ENCODE peak calls at places on chromosome 22, in eight cellular contexts. M is central memory CD8-positive, alpha-beta T cell; S is lower leg skin; F is epithelial cell of prostate; E is endothelial cell; L is HEK293T; Q is M059J; A is hippocampal formation. K is an unnamed sample.
A peak's percentile ranks its signal among the peaks of the same experiment; 100 is the strongest.

GRCh38 chr22:40024201-40025061 is 29.7 kb downstream of the FAM83F start:
- DNase-seq in L (peak; percentile 91), A (peak; percentile 40), E (peak; percentile 73), M (peak; percentile 19), S (no peak), F (no peak), Q (peak; percentile 54), K (peak; percentile 50)

GRCh38 chr22:47354668-47355387 is 592.4 kb downstream of the TBC1D22A start:
- DNase-seq in M (no peak), F (no peak), E (no peak), Q (no peak), L (no peak), S (peak; percentile 71), A (no peak), K (no peak)

GRCh38 chr22:29345932-29346331 is 30.4 kb upstream of the RASL10A start:
- DNase-seq in Q (no peak), F (no peak), M (no peak), E (no peak), A (no peak), S (no peak), L (no peak), K (no peak)

GRCh38 chr22:24503137-24503850 is 8.2 kb downstream of the UPB1 start:
- DNase-seq in Q (peak; percentile 74), S (no peak), M (peak; percentile 41), E (peak; percentile 72), F (no peak), A (peak; percentile 26), L (peak; percentile 84), K (no peak)

GRCh38 chr22:30733081-30733680 is 38.5 kb downstream of the OSBP2 start:
- DNase-seq in Q (peak; percentile 61), E (no peak), M (no peak), A (no peak), L (no peak), F (no peak), S (no peak), K (no peak)

GRCh38 chr22:24975813-24976341 is 23.4 kb downstream of the KIAA1671 start:
- DNase-seq in F (no peak), A (no peak), Q (no peak), S (no peak), L (no peak), M (no peak), E (no peak), K (no peak)

GRCh38 chr22:30313527-30314385 is 13.0 kb downstream of the TBC1D10A start:
- DNase-seq in F (no peak), A (no peak), M (no peak), S (no peak), Q (peak; percentile 50), E (no peak), L (no peak), K (no peak)

GRCh38 chr22:40345271-40345670 is 1.0 kb upstream of the ADSL start:
- DNase-seq in E (no peak), L (no peak), M (no peak), S (no peak), A (no peak), F (no peak), Q (peak; percentile 54), K (no peak)

GRCh38 chr22:43467171-43467570 is 55.4 kb downstream of the MPPED1 start:
- DNase-seq in F (no peak), S (no peak), Q (peak; percentile 8), A (no peak), L (no peak), E (no peak), M (no peak), K (no peak)

GRCh38 chr22:38017272-38017920 is 33.0 kb upstream of the SOX10 start:
- DNase-seq in F (no peak), A (peak; percentile 80), L (no peak), M (no peak), S (peak; percentile 97), E (no peak), Q (no peak), K (peak; percentile 61)

GRCh38 chr22:19917389-19918138 is 24.0 kb upstream of the COMT start:
- DNase-seq in F (no peak), S (no peak), M (no peak), Q (no peak), E (no peak), A (no peak), L (no peak), K (no peak)

GRCh38 chr22:41782316-41782715 is 18.2 kb upstream of the CCDC134 start:
- DNase-seq in A (no peak), Q (no peak), E (no peak), S (no peak), L (no peak), M (no peak), F (no peak), K (no peak)

GRCh38 chr22:36398602-36399472 is 11.1 kb upstream of the MYH9 start:
- DNase-seq in Q (peak; percentile 81), M (no peak), S (no peak), L (no peak), E (no peak), F (no peak), A (no peak), K (no peak)

GRCh38 chr22:19045094-19045493 is 77.1 kb downstream of the DGCR2 start:
- DNase-seq in F (no peak), A (no peak), S (no peak), Q (no peak), M (no peak), L (no peak), E (no peak), K (no peak)

GRCh38 chr22:24367841-24368240 is 59.6 kb upstream of the ADORA2A start:
- DNase-seq in F (no peak), A (no peak), Q (peak; percentile 50), E (no peak), S (no peak), L (no peak), M (no peak), K (no peak)

GRCh38 chr22:40332319-40332781 is 13.9 kb upstream of the ADSL start:
- DNase-seq in A (no peak), Q (no peak), F (no peak), L (no peak), M (no peak), S (no peak), E (no peak), K (no peak)

GRCh38 chr22:27988704-27989103 is 69.6 kb upstream of the PITPNB start:
- DNase-seq in E (no peak), A (no peak), L (no peak), S (peak; percentile 56), F (no peak), M (no peak), Q (no peak), K (no peak)

GRCh38 chr22:46294784-46295183 is 1.9 kb upstream of the GTSE1 start:
- DNase-seq in E (no peak), A (no peak), M (no peak), Q (no peak), S (no peak), L (no peak), F (no peak), K (no peak)

GRCh38 chr22:40690370-40690769 is 11.1 kb downstream of the MCHR1 start:
- DNase-seq in F (no peak), L (no peak), E (no peak), Q (no peak), S (no peak), A (no peak), M (no peak), K (no peak)

GRCh38 chr22:36463783-36464184 is 17.7 kb downstream of the TXN2 start:
- DNase-seq in E (no peak), F (no peak), M (no peak), L (no peak), A (no peak), S (peak; percentile 90), Q (no peak), K (no peak)

GRCh38 chr22:42389137-42389536 is 43.1 kb downstream of the NFAM1 start:
- DNase-seq in E (no peak), A (no peak), F (peak; percentile 37), L (no peak), Q (no peak), S (no peak), M (no peak), K (no peak)

GRCh38 chr22:33986167-33986771 is 66.0 kb upstream of the LARGE1 start:
- DNase-seq in M (no peak), S (no peak), Q (no peak), E (no peak), A (no peak), L (no peak), F (no peak), K (no peak)

GRCh38 chr22:35023692-35024363 is 42.1 kb upstream of the ISX start:
- DNase-seq in M (no peak), F (no peak), Q (peak; percentile 10), S (peak; percentile 92), A (peak; percentile 50), L (peak; percentile 86), E (peak; percentile 85), K (peak; percentile 63)

GRCh38 chr22:17724241-17724640 is 50.0 kb downstream of the BID start:
- DNase-seq in L (no peak), A (no peak), S (peak; percentile 23), M (no peak), F (no peak), Q (no peak), E (no peak), K (no peak)

GRCh38 chr22:39674536-39674935 is 104.0 kb downstream of the CACNA1I start:
- DNase-seq in F (no peak), A (no peak), S (no peak), E (no peak), L (no peak), Q (peak; percentile 38), M (no peak), K (no peak)

GRCh38 chr22:20550851-20551744 is 43.7 kb downstream of the MED15 start:
- DNase-seq in Q (no peak), S (no peak), A (peak; percentile 36), M (peak; percentile 58), F (no peak), L (no peak), E (no peak), K (no peak)

GRCh38 chr22:49236541-49237075 is 591.1 kb downstream of the BRD1 start:
- DNase-seq in F (no peak), M (no peak), L (no peak), A (no peak), Q (no peak), E (no peak), S (peak; percentile 54), K (no peak)

GRCh38 chr22:46018859-46019258 is 41.9 kb upstream of the WNT7B start:
- DNase-seq in Q (peak; percentile 70), F (no peak), A (no peak), L (no peak), M (no peak), E (no peak), S (no peak), K (no peak)

GRCh38 chr22:46087816-46088277 is 62.5 kb upstream of the PPARA start:
- DNase-seq in E (no peak), A (peak; percentile 97), Q (peak; percentile 74), L (no peak), M (no peak), F (no peak), S (peak; percentile 98), K (peak; percentile 85)

GRCh38 chr22:41092847-41093371 is 517 bp downstream of the EP300 start:
- DNase-seq in F (no peak), M (no peak), A (peak; percentile 49), E (no peak), S (peak; percentile 90), L (no peak), Q (peak; percentile 37), K (peak; percentile 40)

GRCh38 chr22:47307326-47307725 is 544.9 kb downstream of the TBC1D22A start:
- DNase-seq in F (no peak), M (no peak), E (no peak), S (peak; percentile 29), L (no peak), A (no peak), Q (peak; percentile 63), K (no peak)

GRCh38 chr22:37777122-37777687 is 30.5 kb upstream of the GCAT start:
- DNase-seq in F (peak; percentile 98), L (no peak), A (no peak), Q (peak; percentile 95), S (peak; percentile 92), M (no peak), E (no peak), K (no peak)

GRCh38 chr22:33658775-33659174 is 261.5 kb downstream of the LARGE1 start:
- DNase-seq in L (no peak), E (peak; percentile 52), M (no peak), F (no peak), A (no peak), Q (no peak), S (peak; percentile 93), K (no peak)

GRCh38 chr22:41229215-41229614 is 11.5 kb downstream of the CHADL start:
- DNase-seq in L (no peak), F (no peak), Q (no peak), M (no peak), S (no peak), A (no peak), E (no peak), K (no peak)

K was measured in nucleus accumbens.